ENCODE peak calls at places on chromosomes 1 and 21, in four cellular contexts. K, X, G and N are unnamed samples.
A peak's percentile ranks its signal among the peaks of the same experiment; 100 is the strongest.

GRCh38 chr21:16502897-16503296 is 773.1 kb downstream of the USP25 start:
- DNase-seq in K (no peak), X (no peak), G (no peak), N (no peak)

GRCh38 chr1:202821467-202821866 is 10.7 kb downstream of the PCAT6 start:
- DNase-seq in K (no peak), X (no peak), G (no peak), N (no peak)

GRCh38 chr21:43866659-43867331 is 1.8 kb downstream of the AGPAT3 start:
- DNase-seq in K (no peak), X (peak; percentile 18), G (no peak), N (no peak)

GRCh38 chr21:39344848-39345247 is 4.0 kb downstream of the HMGN1 start:
- DNase-seq in K (no peak), X (no peak), G (no peak), N (no peak)

GRCh38 chr1:45622891-45623394 is 911 bp downstream of the CCDC17 start:
- DNase-seq in K (no peak), X (no peak), G (no peak), N (no peak)

GRCh38 chr1:199089393-199090122 is 450.7 kb downstream of the PTPRC start:
- DNase-seq in K (peak; percentile 24), X (no peak), G (no peak), N (no peak)

GRCh38 chr1:84969489-84970250 is 27.2 kb downstream of the MCOLN2 start:
- DNase-seq in K (no peak), X (no peak), G (no peak), N (no peak)

GRCh38 chr21:36918291-36918690 is 48.2 kb downstream of the HLCS start:
- DNase-seq in K (no peak), X (no peak), G (no peak), N (no peak)

GRCh38 chr1:48049823-48050539 is 52.8 kb upstream of the TRABD2B start:
- DNase-seq in K (no peak), X (no peak), G (no peak), N (no peak)

GRCh38 chr1:203129501-203130231 is 2.1 kb downstream of the ADORA1 start:
- DNase-seq in K (no peak), X (no peak), G (no peak), N (peak; percentile 84)

GRCh38 chr1:7579016-7579415 is 192.1 kb upstream of the VAMP3 start:
- DNase-seq in K (no peak), X (no peak), G (no peak), N (no peak)

GRCh38 chr1:12063141-12064072 is at the start of gene TNFRSF8:
- DNase-seq in K (no peak), X (no peak), G (no peak), N (no peak)

GRCh38 chr1:94737124-94737998 is 82.8 kb upstream of the SLC44A3 start:
- DNase-seq in K (no peak), X (peak; percentile 80), G (no peak), N (no peak)

GRCh38 chr1:229557913-229558414 is 543 bp downstream of the ABCB10 start:
- DNase-seq in K (no peak), X (peak; percentile 28), G (no peak), N (no peak)

GRCh38 chr1:162910161-162910560 is 49.2 kb upstream of the CCDC190 start:
- DNase-seq in K (no peak), X (no peak), G (no peak), N (no peak)

GRCh38 chr1:157944666-157945280 is 48.7 kb upstream of the KIRREL1 start:
- DNase-seq in K (no peak), X (no peak), G (no peak), N (no peak)

GRCh38 chr1:213070399-213070798 is 19.4 kb downstream of the RPS6KC1 start:
- DNase-seq in K (no peak), X (peak; percentile 57), G (no peak), N (no peak)

GRCh38 chr1:30418426-30419245 is 304.7 kb downstream of the MATN1 start:
- DNase-seq in K (no peak), X (no peak), G (no peak), N (no peak)

GRCh38 chr1:21871943-21872342 is 59.9 kb downstream of the LDLRAD2 start:
- DNase-seq in K (no peak), X (no peak), G (no peak), N (no peak)

GRCh38 chr1:232904566-232904965 is 45.8 kb upstream of the NTPCR start:
- DNase-seq in K (no peak), X (no peak), G (no peak), N (no peak)